ENCODE peak calls at places on chromosomes 7 and 10, in eight cellular contexts. F, W, D, Z, G, X, H and O are unnamed samples.

GRCh38 chr10:89241491-89242339 is 9.9 kb downstream of the LIPA start:
- DNase-seq in H (no peak), G (no peak), W (peak), F (no peak), X (no peak), Z (no peak), D (no peak), O (no peak)

GRCh38 chr10:2987185-2987768 is 80.1 kb upstream of the PFKP start:
- DNase-seq in X (no peak), W (no peak), F (no peak), Z (no peak), D (no peak), H (no peak), G (no peak), O (no peak)

GRCh38 chr10:124179308-124180043 is 86.1 kb upstream of the CHST15 start:
- DNase-seq in W (no peak), D (no peak), G (no peak), H (no peak), X (no peak), Z (no peak), F (no peak), O (no peak)

GRCh38 chr7:19404912-19405329 is 259.7 kb upstream of the FERD3L start:
- DNase-seq in F (no peak), X (peak), D (no peak), H (peak), W (peak), Z (no peak), G (no peak), O (peak)

GRCh38 chr7:71486414-71486813 is 354.5 kb downstream of the GALNT17 start:
- DNase-seq in Z (no peak), D (no peak), W (no peak), G (no peak), H (no peak), X (no peak), F (no peak), O (no peak)

GRCh38 chr7:101550641-101551531 is 78.2 kb downstream of the MYL10 start:
- DNase-seq in F (peak), X (peak), Z (peak), W (no peak), G (peak), D (no peak), H (no peak), O (no peak)

GRCh38 chr10:69344591-69345244 is 66.4 kb downstream of the HK1 start:
- DNase-seq in F (no peak), G (no peak), X (no peak), Z (peak), W (no peak), H (no peak), D (no peak), O (no peak)

GRCh38 chr10:120735773-120736371 is 115.3 kb upstream of the WDR11 start:
- DNase-seq in H (peak), Z (peak), W (peak), G (no peak), D (no peak), X (no peak), F (no peak), O (no peak)

GRCh38 chr7:11082552-11083213 is 109.0 kb downstream of the PHF14 start:
- DNase-seq in D (no peak), X (peak), F (no peak), G (no peak), Z (peak), H (no peak), W (peak), O (no peak)

GRCh38 chr10:58775960-58776574 is 263.4 kb downstream of the BICC1 start:
- DNase-seq in H (no peak), Z (no peak), G (no peak), F (no peak), W (peak), X (no peak), D (no peak), O (no peak)

GRCh38 chr10:101014230-101014884 is 14.7 kb downstream of the LZTS2 start:
- DNase-seq in X (peak), Z (peak), F (peak), W (peak), G (peak), H (no peak), D (peak), O (no peak)

GRCh38 chr7:44325181-44325671 is at the start of gene CAMK2B:
- DNase-seq in H (no peak), W (no peak), Z (no peak), G (no peak), D (no peak), F (peak), X (no peak), O (no peak)

GRCh38 chr10:14761372-14761771 is 13.3 kb downstream of the FAM107B start:
- DNase-seq in X (no peak), F (no peak), H (no peak), D (no peak), G (no peak), Z (no peak), W (no peak), O (no peak)

GRCh38 chr7:101250324-101250723 is 5.4 kb upstream of the FIS1 start:
- DNase-seq in G (no peak), Z (no peak), D (no peak), X (no peak), F (no peak), H (no peak), W (no peak), O (no peak)

GRCh38 chr10:122181055-122181732 is 89.9 kb upstream of the BTBD16 start:
- DNase-seq in G (no peak), H (no peak), W (peak), Z (no peak), D (no peak), X (no peak), F (no peak), O (no peak)

GRCh38 chr7:214410-215212 is 22.2 kb downstream of the FAM20C start:
- DNase-seq in F (no peak), W (peak), Z (no peak), G (no peak), H (peak), X (no peak), D (no peak), O (no peak)
- H3K27ac ChIP-seq in F (no peak), W (no peak), Z (no peak), G (no peak), H (peak), X (no peak), D (no peak), O (no peak)

GRCh38 chr10:43316988-43317387 is 50.1 kb upstream of the RASGEF1A start:
- DNase-seq in F (peak), H (no peak), D (no peak), X (no peak), G (no peak), Z (no peak), W (no peak), O (no peak)
- H3K27ac ChIP-seq in F (no peak), H (no peak), D (no peak), X (no peak), G (no peak), Z (no peak), W (no peak), O (no peak)

GRCh38 chr10:114518401-114519305 is 114.4 kb upstream of the AFAP1L2 start:
- DNase-seq in X (no peak), Z (no peak), W (no peak), G (no peak), H (no peak), D (no peak), F (no peak), O (peak)

GRCh38 chr10:114511875-114512274 is 107.6 kb upstream of the AFAP1L2 start:
- DNase-seq in W (no peak), H (no peak), F (no peak), D (no peak), G (no peak), Z (no peak), X (no peak), O (no peak)

GRCh38 chr10:114513397-114513796 is 109.1 kb upstream of the AFAP1L2 start:
- DNase-seq in D (no peak), X (no peak), H (no peak), W (no peak), G (no peak), F (no peak), Z (no peak), O (no peak)

GRCh38 chr10:114517681-114518250 is 113.5 kb upstream of the AFAP1L2 start:
- DNase-seq in G (no peak), Z (no peak), D (no peak), H (no peak), W (no peak), F (no peak), X (no peak), O (no peak)

DNA sequence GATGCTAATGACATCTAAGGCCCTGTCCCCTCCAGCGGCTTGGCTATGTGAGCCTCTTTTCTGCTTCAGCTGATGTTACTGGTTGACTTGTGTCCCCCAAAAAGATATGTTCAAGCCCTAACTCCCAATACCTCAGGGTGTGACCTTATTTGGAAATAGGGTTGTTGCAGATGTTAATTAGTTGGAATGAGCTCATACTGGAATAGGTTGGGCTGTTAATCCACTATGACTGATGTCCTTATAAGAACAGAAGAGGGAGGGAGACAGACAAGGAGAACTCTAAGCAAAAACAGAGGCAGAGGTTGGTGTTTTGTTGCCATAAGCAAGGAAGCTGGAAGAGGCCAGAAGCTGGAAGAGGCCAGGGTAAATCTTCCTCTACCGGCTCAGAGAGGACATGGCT is 111.2 kb upstream of the AFAP1L2 start:
- DNase-seq in Z (no peak), H (no peak), D (no peak), F (no peak), W (no peak), G (no peak), X (no peak), O (no peak)
- H3K27ac ChIP-seq in Z (no peak), H (no peak), D (no peak), F (no peak), W (no peak), G (no peak), X (no peak), O (no peak)

GRCh38 chr7:604038-604883 is 84.6 kb upstream of the PDGFA start:
- DNase-seq in G (peak), F (peak), H (no peak), D (no peak), X (no peak), W (peak), Z (peak), O (no peak)
- H3K27ac ChIP-seq in G (peak), F (peak), H (no peak), D (peak), X (no peak), W (no peak), Z (peak), O (no peak)

DNA sequence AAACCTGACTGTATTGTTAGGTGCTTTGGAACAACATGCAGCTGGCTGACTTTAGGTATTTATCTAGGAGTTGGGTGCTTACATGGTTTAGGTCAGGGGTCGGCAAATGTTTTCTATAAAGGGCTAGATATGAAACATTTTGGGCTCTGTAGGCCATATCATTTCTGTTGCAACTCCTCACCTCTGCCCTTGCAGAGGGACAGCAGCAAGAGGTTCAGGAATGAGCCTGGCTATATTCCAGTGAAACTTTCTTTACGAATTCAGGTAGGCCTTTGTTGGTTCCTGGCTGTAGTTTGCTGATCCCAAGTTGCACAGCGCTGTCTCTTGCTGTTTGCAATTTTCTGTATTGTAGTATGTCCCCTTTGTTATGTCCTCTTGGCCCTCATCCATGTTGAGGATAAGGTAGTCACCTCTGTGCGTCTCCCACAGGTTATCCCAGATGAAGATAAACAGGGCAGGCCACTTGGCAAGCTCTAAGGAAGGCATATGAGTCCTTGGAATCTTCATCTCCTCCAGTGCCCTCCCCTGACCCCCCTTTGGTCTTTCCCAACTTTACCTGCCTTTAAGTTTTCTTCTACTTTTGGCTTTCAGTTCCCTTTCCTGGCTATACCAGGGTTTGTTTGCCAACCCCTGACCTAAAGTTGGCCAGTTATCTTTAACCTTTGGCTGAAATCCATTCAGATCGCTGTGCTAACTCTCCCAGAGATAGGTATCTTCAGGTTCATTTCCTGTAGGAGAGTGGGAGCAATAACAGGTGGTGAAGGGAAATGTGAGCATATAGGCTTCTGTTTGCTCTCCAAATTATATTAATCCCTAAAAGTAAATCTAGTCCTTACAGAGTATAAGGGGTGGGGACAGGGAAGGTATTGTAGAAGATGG is 36.1 kb downstream of the SGPL1 start:
- DNase-seq in D (no peak), H (no peak), W (no peak), F (no peak), X (no peak), Z (peak), G (peak), O (no peak)
- H3K27ac ChIP-seq in D (no peak), H (no peak), W (no peak), F (no peak), X (no peak), Z (no peak), G (peak), O (peak)

GRCh38 chr7:64889686-64890162 is 13.3 kb upstream of the ZNF273 start:
- DNase-seq in F (no peak), H (no peak), G (no peak), Z (no peak), W (no peak), D (no peak), X (no peak), O (no peak)
- H3K27ac ChIP-seq in F (no peak), H (no peak), G (no peak), Z (no peak), W (no peak), D (no peak), X (no peak), O (no peak)